ENCODE peak calls at places on chromosomes 7 and 10, in ten cellular contexts. T is DMS79; N is GM23338; M is tibial artery; Q is CD8-positive, alpha-beta T cell; L is lower lobe of right lung; A is activated naive CD8-positive, alpha-beta T cell treated with anti-CD3 and anti-CD28 coated beads, Interleukin-2, amount 10 ng/mL, durations not matched to agents 7 days and 5 days; Z is nephron progenitor cell; H is cardiac muscle cell; D is CD4-positive, alpha-beta memory T cell. V is an unnamed sample.

GRCh38 chr7:5701085-5701914 is 80.2 kb downstream of the RNF216 start:
- DNase-seq in T (no peak), N (no peak), M (no peak), Q (peak; percentile 44), L (no peak), A (no peak), Z (no peak), H (no peak), D (no peak), V (peak; percentile 72)

GRCh38 chr10:131013281-131013680 is 298.2 kb downstream of the TCERG1L start:
- DNase-seq in T (no peak), N (no peak), M (no peak), Q (no peak), L (no peak), A (no peak), Z (no peak), H (no peak), D (no peak), V (no peak)

GRCh38 chr10:131874991-131875451 is 25.8 kb upstream of the PPP2R2D start:
- DNase-seq in T (peak; percentile 41), N (peak; percentile 95), M (peak; percentile 56), Q (peak; percentile 45), L (peak; percentile 77), A (peak; percentile 75), Z (peak; percentile 90), H (peak; percentile 88), D (peak; percentile 29), V (peak; percentile 24)

GRCh38 chr7:154918741-154919140 is 84.2 kb downstream of the PAXIP1 start:
- DNase-seq in T (no peak), N (no peak), M (no peak), Q (no peak), L (no peak), A (no peak), Z (no peak), H (no peak), D (no peak), V (no peak)

GRCh38 chr10:119658274-119658673 is 7.1 kb downstream of the BAG3 start:
- DNase-seq in T (peak; percentile 60), N (peak; percentile 37), M (peak; percentile 88), Q (no peak), L (peak; percentile 83), A (no peak), Z (peak; percentile 42), H (peak; percentile 49), D (no peak), V (no peak)

GRCh38 chr10:94088926-94089381 is 95.2 kb downstream of the PLCE1 start:
- DNase-seq in T (peak; percentile 17), N (no peak), M (peak; percentile 22), Q (no peak), L (no peak), A (no peak), Z (no peak), H (no peak), D (no peak), V (no peak)

GRCh38 chr7:101494602-101495329 is 132.1 kb downstream of the COL26A1 start:
- DNase-seq in T (no peak), N (peak; percentile 72), M (no peak), Q (no peak), L (no peak), A (no peak), Z (peak; percentile 30), H (no peak), D (no peak), V (no peak)

GRCh38 chr10:24382979-24383663 is 174.2 kb downstream of the KIAA1217 start:
- DNase-seq in T (peak; percentile 62), N (peak; percentile 41), M (no peak), Q (no peak), L (no peak), A (no peak), Z (no peak), H (no peak), D (no peak), V (no peak)

GRCh38 chr7:34677491-34677890 is 19.5 kb downstream of the NPSR1 start:
- DNase-seq in T (no peak), N (peak; percentile 11), M (no peak), Q (no peak), L (no peak), A (no peak), Z (no peak), H (no peak), D (no peak), V (no peak)

GRCh38 chr10:69780070-69780469 is 21.6 kb upstream of the COL13A1 start:
- DNase-seq in T (peak; percentile 88), N (no peak), M (no peak), Q (no peak), L (peak; percentile 53), A (no peak), Z (no peak), H (no peak), D (no peak), V (no peak)